ENCODE peak calls at places on chromosome 13, in nine cellular contexts. A is neural progenitor cell, X is BJ, N is spleen, C is GM13977, Q is A549, E is WERI-Rb-1, H is astrocyte, J is DND-41. R is an unnamed sample.

GRCh38 chr13:92224052-92224821 is 825.8 kb downstream of the GPC5 start:
- DNase-seq in A (no peak), N (no peak), X (no peak), Q (no peak), E (no peak), C (no peak), H (peak; percentile 99), J (no peak), R (no peak)

GRCh38 chr13:28047784-28048388 is 52.5 kb downstream of the FLT3 start:
- DNase-seq in X (no peak), J (no peak), N (no peak), Q (peak; percentile 4), C (peak; percentile 72), A (no peak), E (no peak), H (no peak), R (no peak)

GRCh38 chr13:48006396-48006795 is 5.3 kb upstream of the SUCLA2 start:
- DNase-seq in A (no peak), E (no peak), X (no peak), C (no peak), J (no peak), N (no peak), H (peak; percentile 6), Q (no peak), R (no peak)

GRCh38 chr13:22312405-22312803 is 641.5 kb downstream of the FGF9 start:
- DNase-seq in A (no peak), J (no peak), N (no peak), Q (no peak), E (no peak), X (no peak), C (no peak), H (no peak), R (no peak)

GRCh38 chr13:40776681-40777165 is 5.7 kb upstream of the MRPS31 start:
- DNase-seq in X (no peak), H (peak; percentile 66), N (peak; percentile 90), A (no peak), J (peak; percentile 82), E (no peak), Q (no peak), C (peak; percentile 37), R (no peak)

GRCh38 chr13:90256746-90257145 is 1090.7 kb upstream of the MIR17HG start:
- DNase-seq in E (no peak), C (no peak), N (no peak), X (no peak), A (no peak), Q (no peak), H (no peak), J (no peak), R (no peak)

GRCh38 chr13:23796546-23796945 is 92.7 kb downstream of the MIPEP start:
- DNase-seq in C (no peak), H (no peak), J (no peak), Q (no peak), E (no peak), A (no peak), X (no peak), N (no peak), R (no peak)

GRCh38 chr13:24161010-24161775 is 673 bp downstream of the SPATA13 start:
- DNase-seq in J (peak; percentile 49), C (peak; percentile 41), Q (no peak), A (peak; percentile 37), H (no peak), E (no peak), N (peak; percentile 88), X (no peak), R (peak; percentile 15)

GRCh38 chr13:26721251-26721939 is 39.2 kb downstream of the GPR12 start:
- DNase-seq in A (no peak), N (peak; percentile 86), C (no peak), X (no peak), J (peak; percentile 90), E (peak; percentile 85), H (no peak), Q (no peak), R (no peak)

DNA sequence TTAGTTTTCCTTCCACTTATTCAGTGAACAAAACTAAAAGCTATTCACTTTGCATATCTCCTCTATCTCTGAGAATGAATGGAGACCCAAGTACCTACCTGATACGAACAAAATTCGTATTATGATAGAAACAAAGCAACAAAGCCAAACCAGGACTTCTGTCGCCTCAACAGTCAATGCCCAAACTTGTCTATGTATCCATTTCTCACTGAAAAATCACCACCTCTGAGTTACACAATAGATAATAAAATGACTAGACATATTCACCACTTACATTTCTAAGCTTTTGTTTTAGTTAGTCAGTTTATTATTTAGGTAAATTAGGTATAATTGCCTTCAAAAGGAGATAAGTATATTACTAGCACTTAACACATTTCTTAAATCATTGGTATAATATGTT is 67.7 kb downstream of the CAB39L start:
- DNase-seq in J (no peak), H (no peak), E (no peak), X (no peak), N (no peak), A (no peak), C (no peak), Q (no peak), R (no peak)
- TF ChIP-seq CTCF in J (no peak), H (no peak), E (no peak), X (no peak), N (no peak), A (no peak), C (no peak), Q (no peak), R (no peak)

GRCh38 chr13:50843256-50844043 is at the start of gene DLEU7:
- DNase-seq in J (peak; percentile 54), C (no peak), H (no peak), A (peak; percentile 88), Q (no peak), N (no peak), E (no peak), X (no peak), R (no peak)
- TF ChIP-seq CTCF in J (no peak), C (no peak), H (no peak), A (no peak), Q (no peak), N (no peak), E (no peak), X (no peak), R (no peak)

DNA sequence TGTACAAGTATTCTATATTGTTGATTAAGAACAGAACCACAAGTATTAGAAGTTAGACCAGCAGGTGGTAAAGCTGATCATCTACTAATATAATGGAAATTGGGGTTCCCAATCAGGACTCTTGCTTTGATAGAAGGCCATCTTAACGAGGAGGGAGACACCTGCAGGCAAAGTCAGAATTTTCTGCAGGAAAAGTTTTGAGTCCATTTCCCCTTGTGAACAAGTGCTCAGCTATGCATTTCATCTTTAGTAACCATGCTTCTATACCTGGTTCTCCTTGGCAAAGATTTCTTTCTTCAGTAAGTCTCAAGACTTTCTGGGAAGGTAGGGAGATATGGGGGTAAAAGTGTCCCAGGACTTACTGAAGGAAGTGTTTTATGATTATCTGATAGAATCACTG is 36.1 kb upstream of the USPL1 start:
- DNase-seq in A (peak; percentile 49), H (no peak), J (no peak), Q (no peak), N (no peak), X (no peak), C (peak; percentile 27), E (no peak), R (no peak)
- TF ChIP-seq CTCF in A (peak; percentile 56), H (peak; percentile 18), J (peak; percentile 56), Q (no peak), N (peak; percentile 18), X (peak; percentile 34), C (peak; percentile 45), E (peak; percentile 6), R (peak; percentile 49)

GRCh38 chr13:60328073-60328472 is 68.9 kb upstream of the TDRD3 start:
- DNase-seq in N (no peak), C (peak; percentile 12), Q (no peak), H (no peak), E (no peak), A (no peak), J (no peak), X (no peak), R (no peak)

GRCh38 chr13:60331249-60332012 is 65.6 kb upstream of the TDRD3 start:
- DNase-seq in N (no peak), E (no peak), Q (no peak), A (no peak), H (no peak), X (no peak), J (no peak), C (no peak), R (no peak)

GRCh38 chr13:60326273-60326672 is 70.7 kb upstream of the TDRD3 start:
- DNase-seq in A (no peak), N (no peak), Q (no peak), J (no peak), C (no peak), H (no peak), X (no peak), E (no peak), R (no peak)

GRCh38 chr13:60327551-60327950 is 69.5 kb upstream of the TDRD3 start:
- DNase-seq in E (no peak), A (no peak), C (no peak), J (no peak), Q (no peak), X (no peak), N (no peak), H (no peak), R (no peak)

GRCh38 chr13:60329221-60329983 is 67.6 kb upstream of the TDRD3 start:
- DNase-seq in N (no peak), A (peak; percentile 77), C (peak; percentile 35), E (peak; percentile 26), X (no peak), J (peak; percentile 27), H (peak; percentile 14), Q (no peak), R (peak; percentile 55)
- TF ChIP-seq CTCF in N (no peak), A (peak; percentile 80), C (peak; percentile 63), E (peak; percentile 58), X (peak; percentile 47), J (peak; percentile 61), H (peak; percentile 36), Q (peak; percentile 19), R (peak; percentile 83)

DNA sequence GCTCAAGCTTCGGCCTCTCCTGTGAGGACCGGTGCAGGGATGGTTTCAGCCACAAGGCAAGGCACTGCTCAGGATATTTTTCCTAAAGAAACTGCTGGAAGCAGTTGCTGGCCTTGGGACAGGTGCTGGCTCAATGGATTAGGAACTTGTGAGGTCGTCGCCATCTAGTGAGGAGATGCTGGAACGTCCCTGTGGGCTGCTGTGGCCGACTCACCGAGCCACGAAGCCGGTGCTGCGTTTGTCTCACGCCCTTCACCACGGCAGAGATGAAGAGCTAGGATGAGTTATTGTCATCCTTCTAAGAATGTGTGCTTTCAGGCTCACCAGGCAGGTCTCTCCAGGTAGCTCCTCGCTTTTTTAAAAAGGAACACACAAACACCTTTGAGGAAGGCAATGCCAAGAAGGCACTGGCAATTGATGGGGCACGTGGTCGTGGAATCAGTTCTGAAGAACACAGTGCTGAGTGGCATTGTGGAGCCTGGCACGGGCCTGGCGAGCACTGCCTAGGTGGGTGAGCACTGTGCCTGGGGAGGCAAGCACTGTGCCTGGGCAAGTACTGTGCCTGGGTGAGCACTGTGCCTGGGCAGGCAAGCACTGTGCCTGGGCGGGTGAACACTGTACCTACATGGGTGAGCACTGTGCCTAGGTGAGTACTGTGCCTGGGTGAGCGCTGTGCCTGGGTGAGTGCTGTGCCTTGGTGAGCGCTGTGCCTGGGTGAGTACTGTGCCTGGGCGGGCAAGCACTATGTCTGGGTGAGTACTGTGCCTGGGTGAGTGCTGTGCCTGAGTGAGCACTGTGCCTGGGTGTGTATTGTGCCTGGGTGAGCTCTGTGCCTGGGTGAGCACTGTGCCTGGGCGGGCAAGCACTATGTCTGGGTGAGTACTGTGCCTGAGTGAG is 140.4 kb downstream of the TEX29 start:
- DNase-seq in J (peak; percentile 26), H (peak; percentile 14), E (peak; percentile 33), Q (peak; percentile 6), N (no peak), C (no peak), A (peak; percentile 80), X (no peak), R (no peak)
- TF ChIP-seq CTCF in J (peak; percentile 65), H (peak; percentile 22), E (peak; percentile 69), Q (peak; percentile 22), N (no peak), C (peak; percentile 6), A (peak; percentile 63), X (peak; percentile 51), R (peak; percentile 44)

GRCh38 chr13:42039946-42040729 is 8.3 kb upstream of the DGKH start:
- DNase-seq in E (peak; percentile 80), A (peak; percentile 87), C (peak; percentile 98), X (no peak), J (peak; percentile 90), N (peak; percentile 96), Q (peak; percentile 67), H (peak; percentile 80), R (peak; percentile 94)
- TF ChIP-seq CTCF in E (no peak), A (no peak), C (peak; percentile 18), X (no peak), J (no peak), N (peak; percentile 16), Q (no peak), H (no peak), R (no peak)

R was measured in BE2C.